ENCODE peak calls at places on chromosomes 5 and 9, in nine cellular contexts. U, E, A, F, Q, K, Z, L and D are unnamed samples.

GRCh38 chr5:73858786-73859185 is 232.8 kb downstream of the ARHGEF28 start:
- DNase-seq in K (no peak), E (no peak), L (no peak), A (no peak), Q (no peak), U (peak), Z (no peak), F (no peak), D (no peak)

GRCh38 chr9:130732793-130733221 is 39.2 kb downstream of the EXOSC2 start:
- DNase-seq in F (no peak), L (no peak), Q (no peak), A (no peak), E (no peak), U (no peak), Z (no peak), K (no peak), D (no peak)

GRCh38 chr5:105924366-105924765 is 1746.4 kb downstream of the EFNA5 start:
- DNase-seq in Z (no peak), L (no peak), E (no peak), A (no peak), Q (no peak), F (no peak), K (peak), U (peak), D (no peak)

GRCh38 chr5:142779163-142779562 is 9.0 kb downstream of the ARHGAP26 start:
- DNase-seq in Q (no peak), Z (peak), F (no peak), E (no peak), U (peak), L (no peak), A (peak), K (no peak), D (no peak)

GRCh38 chr5:176996780-176997179 is 9.8 kb downstream of the UIMC1 start:
- DNase-seq in Z (no peak), A (no peak), Q (no peak), F (no peak), K (no peak), U (no peak), L (no peak), E (no peak), D (no peak)

GRCh38 chr9:27108981-27109541 is at the start of gene TEK:
- DNase-seq in E (no peak), K (peak), A (peak), Z (no peak), U (peak), Q (no peak), F (no peak), L (no peak), D (no peak)

GRCh38 chr9:101477214-101477613 is 41.6 kb upstream of the ALDOB start:
- DNase-seq in Q (no peak), K (peak), F (no peak), Z (no peak), L (no peak), U (peak), A (no peak), E (no peak), D (no peak)

GRCh38 chr9:114430443-114430842 is 42.7 kb upstream of the AKNA start:
- DNase-seq in L (no peak), Z (no peak), U (no peak), Q (no peak), A (no peak), F (no peak), K (no peak), E (no peak), D (no peak)

GRCh38 chr9:114224247-114224610 is 68.9 kb downstream of the COL27A1 start:
- DNase-seq in Q (peak), F (no peak), E (no peak), U (peak), K (peak), L (no peak), Z (peak), A (peak), D (no peak)

GRCh38 chr9:117470455-117470854 is 55.6 kb upstream of the ASTN2 start:
- DNase-seq in A (no peak), F (no peak), Z (no peak), K (no peak), L (no peak), E (no peak), Q (no peak), U (no peak), D (no peak)

GRCh38 chr5:170450041-170450660 is 53.7 kb upstream of the KCNIP1 start:
- DNase-seq in E (no peak), F (no peak), Z (no peak), Q (no peak), K (no peak), L (no peak), U (no peak), A (no peak), D (no peak)

GRCh38 chr9:129598089-129598596 is 22.8 kb downstream of the C9orf50 start:
- DNase-seq in Z (no peak), U (no peak), K (no peak), E (no peak), F (no peak), A (no peak), L (no peak), Q (no peak), D (no peak)
- H3K27ac ChIP-seq in Z (no peak), U (no peak), K (peak), E (peak), F (no peak), A (no peak), L (peak), Q (peak), D (peak)

GRCh38 chr5:151094861-151095260 is 14.0 kb upstream of the TNIP1 start:
- DNase-seq in U (peak), L (peak), K (no peak), Z (no peak), A (no peak), Q (no peak), F (no peak), E (no peak), D (no peak)
- H3K4me3 ChIP-seq in U (no peak), L (no peak), K (no peak), Z (no peak), A (no peak), Q (no peak), F (no peak), E (no peak), D (no peak)

GRCh38 chr5:78549043-78549442 is 99.5 kb downstream of the LHFPL2 start:
- DNase-seq in Q (no peak), A (no peak), Z (no peak), K (no peak), L (no peak), U (no peak), E (peak), F (no peak), D (no peak)
- H3K27ac ChIP-seq in Q (peak), A (no peak), Z (no peak), K (no peak), L (no peak), U (no peak), E (peak), F (no peak), D (peak)

GRCh38 chr5:139651502-139651862 is 3.3 kb downstream of the CXXC5 start:
- DNase-seq in E (peak), Q (no peak), K (no peak), U (peak), A (peak), L (no peak), Z (no peak), F (no peak), D (no peak)

GRCh38 chr5:139653616-139654015 is 5.5 kb downstream of the CXXC5 start:
- DNase-seq in Z (no peak), A (peak), F (peak), Q (no peak), L (no peak), K (no peak), U (no peak), E (no peak), D (no peak)

GRCh38 chr5:139654464-139654863 is 6.3 kb downstream of the CXXC5 start:
- DNase-seq in K (no peak), U (no peak), A (no peak), L (no peak), F (peak), Q (no peak), E (no peak), Z (no peak), D (no peak)

GRCh38 chr5:139651863-139652787 is 4.0 kb downstream of the CXXC5 start:
- DNase-seq in Q (peak), K (peak), L (peak), F (peak), Z (peak), A (peak), E (peak), U (peak), D (peak)

GRCh38 chr5:139652788-139653241 is 4.7 kb downstream of the CXXC5 start:
- DNase-seq in F (peak), Q (no peak), Z (peak), K (no peak), U (peak), L (no peak), E (no peak), A (no peak), D (no peak)
- H3K4me3 ChIP-seq in F (peak), Q (no peak), Z (peak), K (no peak), U (peak), L (peak), E (no peak), A (no peak), D (peak)

GRCh38 chr9:70614786-70615565 is 200.5 kb upstream of the KLF9 start:
- DNase-seq in A (no peak), F (no peak), U (no peak), Z (no peak), Q (no peak), L (no peak), E (no peak), K (no peak), D (peak)
- H3K27ac ChIP-seq in A (no peak), F (no peak), U (no peak), Z (no peak), Q (no peak), L (no peak), E (no peak), K (no peak), D (peak)

GRCh38 chr5:172179032-172179989 is 8.7 kb downstream of the STK10 start:
- DNase-seq in E (no peak), A (no peak), U (no peak), Z (peak), F (peak), L (no peak), K (peak), Q (no peak), D (no peak)
- H3K4me3 ChIP-seq in E (peak), A (no peak), U (no peak), Z (peak), F (peak), L (peak), K (no peak), Q (no peak), D (no peak)

GRCh38 chr5:149745-150450 is 41.4 kb upstream of the LRRC14B start:
- DNase-seq in Q (no peak), E (no peak), K (peak), Z (no peak), U (no peak), A (no peak), L (no peak), F (no peak), D (no peak)
- H3K27ac ChIP-seq in Q (no peak), E (no peak), K (no peak), Z (peak), U (no peak), A (no peak), L (no peak), F (no peak), D (no peak)

GRCh38 chr5:138545919-138546562 is 3.0 kb upstream of the ETF1 start:
- DNase-seq in F (no peak), A (no peak), K (peak), Z (no peak), Q (no peak), L (no peak), E (no peak), U (peak), D (no peak)
- H3K4me3 ChIP-seq in F (no peak), A (no peak), K (no peak), Z (no peak), Q (no peak), L (no peak), E (no peak), U (no peak), D (peak)